ENCODE peak calls at places on chromosomes 4 and X, in four cellular contexts. One of them, this sample, is unnamed.
A peak's percentile ranks its signal among the peaks of the same experiment; 100 is the strongest.

GRCh38 chr4:142367326-142368188 is 478.5 kb downstream of the INPP4B start:
- DNase-seq in body of pancreas: no peak
- DNase-seq in PC-3: no peak
- DNase-seq in glutamatergic neuron: no peak
- DNase-seq in this sample: no peak

GRCh38 chr4:179097741-179098140 is 1655.5 kb upstream of the AGA start:
- DNase-seq in glutamatergic neuron: no peak
- DNase-seq in body of pancreas: peak; percentile 5
- DNase-seq in PC-3: peak; percentile 23
- DNase-seq in this sample: no peak

GRCh38 chrX:46305431-46305830 is 239.8 kb downstream of the ZNF674 start:
- DNase-seq in glutamatergic neuron: no peak
- DNase-seq in PC-3: no peak
- DNase-seq in body of pancreas: no peak
- DNase-seq in this sample: no peak

GRCh38 chr4:76420901-76421581 is at the start of gene CCDC158:
- DNase-seq in PC-3: no peak
- DNase-seq in body of pancreas: peak; percentile 41
- DNase-seq in glutamatergic neuron: no peak
- DNase-seq in this sample: no peak

GRCh38 chrX:38400401-38400910 is 48.1 kb downstream of the OTC start:
- DNase-seq in body of pancreas: no peak
- DNase-seq in PC-3: no peak
- DNase-seq in glutamatergic neuron: no peak
- DNase-seq in this sample: no peak

GRCh38 chrX:11010476-11010875 is 100.7 kb upstream of the HCCS start:
- DNase-seq in glutamatergic neuron: no peak
- DNase-seq in PC-3: peak; percentile 33
- DNase-seq in body of pancreas: no peak
- DNase-seq in this sample: no peak

GRCh38 chrX:131068945-131069719 is 11.0 kb downstream of the ARHGAP36 start:
- DNase-seq in glutamatergic neuron: peak; percentile 84
- DNase-seq in body of pancreas: peak; percentile 66
- DNase-seq in PC-3: peak; percentile 28
- DNase-seq in this sample: no peak

GRCh38 chr4:186948361-186949291 is 225.0 kb upstream of the FAT1 start:
- DNase-seq in body of pancreas: peak; percentile 83
- DNase-seq in glutamatergic neuron: peak; percentile 71
- DNase-seq in PC-3: peak; percentile 25
- DNase-seq in this sample: no peak

GRCh38 chr4:48370260-48371134 is 29.2 kb downstream of the SLAIN2 start:
- DNase-seq in body of pancreas: no peak
- DNase-seq in PC-3: no peak
- DNase-seq in glutamatergic neuron: no peak
- DNase-seq in this sample: no peak

GRCh38 chr4:102616661-102617060 is 115.5 kb downstream of the NFKB1 start:
- DNase-seq in body of pancreas: no peak
- DNase-seq in PC-3: no peak
- DNase-seq in glutamatergic neuron: peak; percentile 38
- DNase-seq in this sample: no peak

GRCh38 chrX:118536687-118537461 is 41.3 kb downstream of the DOCK11 start:
- DNase-seq in PC-3: peak; percentile 10
- DNase-seq in body of pancreas: no peak
- DNase-seq in glutamatergic neuron: peak; percentile 26
- DNase-seq in this sample: no peak

GRCh38 chr4:112038861-112039260 is 106.4 kb upstream of the FAM241A start:
- DNase-seq in body of pancreas: no peak
- DNase-seq in glutamatergic neuron: no peak
- DNase-seq in PC-3: peak; percentile 38
- DNase-seq in this sample: no peak

GRCh38 chr4:138736362-138736761 is 279.2 kb upstream of the NOCT start:
- DNase-seq in glutamatergic neuron: no peak
- DNase-seq in body of pancreas: no peak
- DNase-seq in PC-3: peak; percentile 62
- DNase-seq in this sample: no peak

GRCh38 chr4:146382194-146382593 is 139.5 kb downstream of the SLC10A7 start:
- DNase-seq in glutamatergic neuron: no peak
- DNase-seq in PC-3: no peak
- DNase-seq in body of pancreas: no peak
- DNase-seq in this sample: no peak

GRCh38 chr4:69032847-69033638 is 63.2 kb upstream of the UGT2B7 start:
- DNase-seq in PC-3: peak; percentile 56
- DNase-seq in glutamatergic neuron: no peak
- DNase-seq in body of pancreas: no peak
- DNase-seq in this sample: no peak

GRCh38 chr4:142551513-142552280 is 294.4 kb downstream of the INPP4B start:
- DNase-seq in glutamatergic neuron: no peak
- DNase-seq in PC-3: no peak
- DNase-seq in body of pancreas: no peak
- DNase-seq in this sample: no peak

GRCh38 chr4:154039435-154040061 is 250.7 kb upstream of the SFRP2 start:
- DNase-seq in glutamatergic neuron: no peak
- DNase-seq in body of pancreas: no peak
- DNase-seq in PC-3: no peak
- DNase-seq in this sample: no peak

GRCh38 chrX:152926279-152926678 is 28.4 kb downstream of the ZNF185 start:
- DNase-seq in PC-3: peak; percentile 96
- DNase-seq in glutamatergic neuron: no peak
- DNase-seq in body of pancreas: peak; percentile 83
- DNase-seq in this sample: no peak

GRCh38 chr4:93203708-93204107 is 624.8 kb upstream of the ATOH1 start:
- DNase-seq in glutamatergic neuron: no peak
- DNase-seq in body of pancreas: peak; percentile 7
- DNase-seq in PC-3: no peak
- DNase-seq in this sample: no peak

GRCh38 chr4:169293343-169294176 is 22.8 kb upstream of the SH3RF1 start:
- DNase-seq in PC-3: no peak
- DNase-seq in glutamatergic neuron: no peak
- DNase-seq in body of pancreas: no peak
- DNase-seq in this sample: no peak

GRCh38 chr4:112189754-112190153 is 41.8 kb upstream of the AP1AR start:
- DNase-seq in glutamatergic neuron: no peak
- DNase-seq in body of pancreas: no peak
- DNase-seq in PC-3: peak; percentile 18
- DNase-seq in this sample: no peak

GRCh38 chr4:41625531-41625930 is 87.6 kb downstream of the LIMCH1 start:
- DNase-seq in glutamatergic neuron: no peak
- DNase-seq in body of pancreas: no peak
- DNase-seq in PC-3: no peak
- DNase-seq in this sample: no peak

GRCh38 chr4:7428261-7429068 is 6.3 kb downstream of the PSAPL1 start:
- DNase-seq in glutamatergic neuron: no peak
- DNase-seq in body of pancreas: peak; percentile 1
- DNase-seq in PC-3: no peak
- DNase-seq in this sample: no peak

GRCh38 chr4:129614581-129614980 is 518.6 kb downstream of the C4orf33 start:
- DNase-seq in glutamatergic neuron: no peak
- DNase-seq in body of pancreas: no peak
- DNase-seq in PC-3: no peak
- DNase-seq in this sample: no peak

GRCh38 chr4:4427886-4428285 is 41.0 kb downstream of the NSG1 start:
- DNase-seq in body of pancreas: no peak
- DNase-seq in glutamatergic neuron: no peak
- DNase-seq in PC-3: no peak
- DNase-seq in this sample: no peak

GRCh38 chr4:137116144-137116543 is 416.1 kb downstream of the PCDH18 start:
- DNase-seq in glutamatergic neuron: no peak
- DNase-seq in PC-3: peak; percentile 42
- DNase-seq in body of pancreas: no peak
- DNase-seq in this sample: no peak

GRCh38 chr4:80097395-80098177 is 24.6 kb upstream of the ANTXR2 start:
- DNase-seq in body of pancreas: no peak
- DNase-seq in PC-3: peak; percentile 88
- DNase-seq in glutamatergic neuron: no peak
- DNase-seq in this sample: no peak

GRCh38 chr4:74109116-74109791 is 10.3 kb upstream of the CXCL2 start:
- DNase-seq in PC-3: peak; percentile 99
- DNase-seq in glutamatergic neuron: no peak
- DNase-seq in body of pancreas: no peak
- DNase-seq in this sample: peak; percentile 71

GRCh38 chr4:6620296-6620695 is 20.2 kb upstream of the MRFAP1 start:
- DNase-seq in PC-3: no peak
- DNase-seq in body of pancreas: no peak
- DNase-seq in glutamatergic neuron: no peak
- DNase-seq in this sample: no peak

GRCh38 chrX:43633081-43633480 is 23.0 kb upstream of the MAOA start:
- DNase-seq in glutamatergic neuron: no peak
- DNase-seq in body of pancreas: no peak
- DNase-seq in PC-3: no peak
- DNase-seq in this sample: no peak

GRCh38 chr4:137896221-137896737 is 345.9 kb downstream of the SLC7A11 start:
- DNase-seq in body of pancreas: no peak
- DNase-seq in glutamatergic neuron: no peak
- DNase-seq in PC-3: no peak
- DNase-seq in this sample: no peak

GRCh38 chr4:109559983-109560686 is at the start of gene MCUB:
- DNase-seq in body of pancreas: peak; percentile 73
- DNase-seq in glutamatergic neuron: peak; percentile 89
- DNase-seq in PC-3: peak; percentile 89
- DNase-seq in this sample: peak; percentile 79
- TF ChIP-seq CTCF in body of pancreas: no peak
- TF ChIP-seq CTCF in glutamatergic neuron: no peak
- TF ChIP-seq CTCF in PC-3: no peak
- TF ChIP-seq CTCF in this sample: no peak

GRCh38 chr4:65461781-65462180 is 208.5 kb downstream of the EPHA5 start:
- DNase-seq in glutamatergic neuron: no peak
- DNase-seq in PC-3: peak; percentile 32
- DNase-seq in body of pancreas: no peak
- DNase-seq in this sample: no peak
- TF ChIP-seq CTCF in glutamatergic neuron: no peak
- TF ChIP-seq CTCF in PC-3: peak; percentile 64
- TF ChIP-seq CTCF in body of pancreas: no peak
- TF ChIP-seq CTCF in this sample: no peak

GRCh38 chr4:72314869-72315268 is 254.2 kb downstream of the ADAMTS3 start:
- DNase-seq in PC-3: peak; percentile 93
- DNase-seq in glutamatergic neuron: no peak
- DNase-seq in body of pancreas: peak; percentile 5
- DNase-seq in this sample: no peak

GRCh38 chr4:72318771-72319170 is 250.2 kb downstream of the ADAMTS3 start:
- DNase-seq in glutamatergic neuron: no peak
- DNase-seq in body of pancreas: no peak
- DNase-seq in PC-3: peak; percentile 75
- DNase-seq in this sample: no peak

GRCh38 chr4:72311291-72311690 is 257.7 kb downstream of the ADAMTS3 start:
- DNase-seq in body of pancreas: no peak
- DNase-seq in glutamatergic neuron: no peak
- DNase-seq in PC-3: peak; percentile 96
- DNase-seq in this sample: no peak

GRCh38 chr4:72312032-72312650 is 256.9 kb downstream of the ADAMTS3 start:
- DNase-seq in PC-3: peak; percentile 85
- DNase-seq in glutamatergic neuron: no peak
- DNase-seq in body of pancreas: peak; percentile 43
- DNase-seq in this sample: peak; percentile 59

GRCh38 chr4:72313121-72313520 is 255.9 kb downstream of the ADAMTS3 start:
- DNase-seq in PC-3: no peak
- DNase-seq in glutamatergic neuron: no peak
- DNase-seq in body of pancreas: no peak
- DNase-seq in this sample: no peak
- TF ChIP-seq CTCF in PC-3: no peak
- TF ChIP-seq CTCF in glutamatergic neuron: no peak
- TF ChIP-seq CTCF in body of pancreas: no peak
- TF ChIP-seq CTCF in this sample: no peak

GRCh38 chr4:124712417-124713212 is at the start of gene ANKRD50:
- DNase-seq in glutamatergic neuron: peak; percentile 95
- DNase-seq in PC-3: peak; percentile 82
- DNase-seq in body of pancreas: peak; percentile 90
- DNase-seq in this sample: peak; percentile 86

GRCh38 chr4:124710253-124710849 is 2.2 kb downstream of the ANKRD50 start:
- DNase-seq in body of pancreas: no peak
- DNase-seq in PC-3: peak; percentile 19
- DNase-seq in glutamatergic neuron: no peak
- DNase-seq in this sample: no peak

GRCh38 chr4:124713213-124713592 is 671 bp upstream of the ANKRD50 start:
- DNase-seq in PC-3: peak; percentile 65
- DNase-seq in body of pancreas: peak; percentile 76
- DNase-seq in glutamatergic neuron: peak; percentile 79
- DNase-seq in this sample: peak; percentile 76

GRCh38 chr4:124710911-124711310 is 1.6 kb downstream of the ANKRD50 start:
- DNase-seq in body of pancreas: peak; percentile 18
- DNase-seq in glutamatergic neuron: no peak
- DNase-seq in PC-3: no peak
- DNase-seq in this sample: no peak

DNA sequence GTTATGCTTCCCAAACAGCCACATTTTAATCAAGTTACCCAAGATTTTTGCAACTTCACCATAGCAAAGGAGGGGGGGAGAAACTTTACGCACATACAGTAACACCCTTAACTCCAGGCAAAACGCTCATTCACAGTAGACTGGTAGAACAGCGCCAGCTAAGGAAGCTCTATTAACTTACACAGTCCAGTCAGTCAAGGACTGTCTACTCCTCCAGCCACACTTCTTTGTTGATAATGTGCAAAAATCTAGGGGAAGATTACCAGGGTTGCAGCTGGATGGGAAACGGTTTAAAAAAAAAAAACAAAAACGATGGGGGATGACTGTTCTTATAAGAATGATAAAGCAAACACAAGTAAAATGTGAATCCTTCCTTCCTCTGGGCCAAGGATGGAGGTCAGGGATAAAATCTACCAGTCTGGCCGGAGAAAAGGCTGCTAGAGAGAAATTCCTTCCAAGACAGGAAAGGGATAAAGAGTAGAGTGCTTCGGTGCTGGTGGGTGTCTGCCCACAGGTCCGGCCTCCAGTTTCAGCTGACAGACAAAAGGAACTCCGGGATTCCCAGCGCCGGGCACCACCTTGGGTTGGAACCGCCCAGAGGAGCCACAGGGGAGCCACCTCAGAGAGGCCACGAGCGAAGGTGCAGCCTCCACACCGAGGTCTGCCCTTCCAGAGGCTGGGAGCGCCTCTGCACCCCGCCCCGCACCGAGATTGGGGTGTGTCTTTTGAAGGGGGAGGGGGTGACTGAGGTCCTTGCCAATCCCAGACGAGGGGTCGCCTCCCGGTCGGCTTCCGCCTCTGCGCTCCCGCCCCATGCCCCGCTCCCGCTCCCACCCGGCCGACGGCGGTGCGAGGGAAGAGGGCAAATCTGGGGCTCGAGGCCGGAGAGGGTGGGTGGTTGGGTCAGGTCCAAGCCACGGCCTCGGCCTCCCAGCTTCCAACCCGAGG is 789 bp downstream of the ANKRD50 start:
- DNase-seq in PC-3: peak; percentile 62
- DNase-seq in glutamatergic neuron: peak; percentile 82
- DNase-seq in body of pancreas: peak; percentile 59
- DNase-seq in this sample: peak; percentile 64
- TF ChIP-seq CTCF in PC-3: peak; percentile 26
- TF ChIP-seq CTCF in glutamatergic neuron: no peak
- TF ChIP-seq CTCF in body of pancreas: no peak
- TF ChIP-seq CTCF in this sample: no peak

This sample was measured in lung.